ENCODE peak calls at places on chromosome 12, in five cellular contexts. O is cardiac muscle cell, Q is fibroblast of lung, T is right cardiac atrium, F is GM23248. H is an unnamed sample. For H3K9me3, the result is how much of the 10 kb centered on the place peaks cover.

GRCh38 chr12:10140001-10140400 is 10.0 kb upstream of the CLEC7A start:
- DNase-seq in O (peak), T (peak), F (peak), Q (peak), H (no peak)

GRCh38 chr12:69925291-69925690 is 100.3 kb downstream of the MYRFL start:
- DNase-seq in F (no peak), T (no peak), Q (no peak), O (no peak), H (no peak)

GRCh38 chr12:89880695-89881350 is 172.2 kb upstream of the ATP2B1 start:
- DNase-seq in T (no peak), F (no peak), Q (no peak), O (no peak), H (peak)

GRCh38 chr12:3493225-3494049 is 2.4 kb downstream of the PRMT8 start:
- DNase-seq in O (no peak), F (no peak), T (no peak), Q (no peak), H (no peak)

GRCh38 chr12:27595231-27595642 is 71.2 kb downstream of the PPFIBP1 start:
- DNase-seq in F (peak), T (no peak), Q (peak), O (peak), H (no peak)

GRCh38 chr12:111756196-111756595 is 10.5 kb upstream of the ALDH2 start:
- DNase-seq in F (no peak), T (no peak), Q (no peak), O (no peak), H (no peak)

GRCh38 chr12:95440401-95440800 is 33.6 kb upstream of the METAP2 start:
- DNase-seq in Q (peak), F (peak), O (peak), T (no peak), H (no peak)

GRCh38 chr12:13179159-13180074 is 17.1 kb upstream of the EMP1 start:
- DNase-seq in O (peak), Q (peak), F (peak), T (peak), H (peak)

GRCh38 chr12:48291511-48291910 is 59.2 kb downstream of the ZNF641 start:
- DNase-seq in Q (no peak), F (no peak), T (no peak), O (no peak), H (no peak)

GRCh38 chr12:27161458-27162228 is 79.3 kb upstream of the C12orf71 start:
- DNase-seq in Q (no peak), O (no peak), T (no peak), F (no peak), H (no peak)

GRCh38 chr12:133046698-133047097 is 9.4 kb downstream of the ZNF84 start:
- DNase-seq in F (no peak), O (no peak), T (no peak), Q (no peak), H (no peak)
- H3K9me3 ChIP-seq in F (under half), O (under half), T (under half), Q (under half), H (half or more)

DNA sequence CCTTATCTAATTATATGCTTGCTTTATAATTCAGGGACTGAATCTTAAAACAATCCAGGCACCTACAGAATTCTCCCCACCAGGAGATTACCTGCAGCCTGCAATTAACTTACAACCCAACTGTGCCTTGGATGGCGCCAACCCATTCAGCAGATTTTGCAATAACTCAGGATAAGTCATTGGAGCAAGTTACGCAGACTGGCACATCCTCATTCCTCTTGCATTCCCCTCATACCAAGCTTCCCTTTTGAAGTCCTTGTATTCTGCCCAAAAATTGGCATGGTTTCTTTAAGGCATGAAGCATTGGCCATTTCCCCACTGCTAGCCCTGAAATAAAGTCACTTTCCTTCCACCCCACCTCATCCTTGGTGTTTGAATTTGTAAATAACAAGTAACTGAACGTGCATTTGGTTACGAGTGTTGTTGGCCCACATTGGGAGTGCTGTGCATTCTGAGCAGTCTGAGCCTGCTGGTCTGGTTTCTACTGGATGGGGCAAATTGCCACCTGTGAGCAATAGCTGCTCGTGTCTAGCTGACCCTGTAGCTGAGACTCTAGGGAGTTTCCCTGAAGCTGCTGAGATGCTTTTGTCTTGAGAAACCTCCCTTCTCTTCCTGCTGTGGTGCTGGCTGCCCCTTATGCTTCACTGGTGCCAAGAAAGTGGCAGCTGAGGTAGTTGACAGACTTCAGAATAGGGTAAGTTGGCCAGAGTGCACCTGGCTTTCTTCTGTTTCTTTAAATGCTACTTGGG is 99.2 kb upstream of the SCAF11 start:
- DNase-seq in O (no peak), F (peak), Q (no peak), T (no peak), H (no peak)
- H3K9me3 ChIP-seq in O (under half), F (under half), Q (under half), T (under half), H (under half)

DNA sequence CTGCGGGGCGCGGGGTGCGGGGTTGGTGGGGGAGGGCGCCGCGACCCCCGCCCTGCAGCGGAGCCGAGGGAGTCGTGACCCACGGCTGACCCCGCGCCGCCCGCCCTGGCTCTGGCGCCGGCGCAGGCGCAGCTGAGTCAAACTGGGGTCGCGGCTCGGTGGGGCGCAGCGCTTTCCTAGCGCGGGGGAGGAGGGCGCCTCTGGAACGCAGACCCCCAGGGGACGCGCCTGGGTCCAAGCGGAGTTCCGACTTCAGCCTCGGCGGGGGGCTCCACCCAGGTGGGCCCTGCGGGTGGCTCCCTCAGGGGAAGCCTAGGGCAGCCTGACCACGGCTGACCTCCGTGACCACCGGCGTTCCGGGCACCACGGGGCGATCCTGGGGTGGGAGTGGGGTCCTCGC is 467 bp upstream of the ANHX start:
- DNase-seq in T (no peak), O (no peak), Q (no peak), F (no peak), H (no peak)
- H3K9me3 ChIP-seq in T (under half), O (under half), Q (under half), F (under half), H (under half)

GRCh38 chr12:34404377-34405285 is 382.3 kb downstream of the ALG10 start:
- DNase-seq in F (no peak), O (no peak), T (peak), Q (no peak), H (peak)

GRCh38 chr12:34405286-34406227 is 383.3 kb downstream of the ALG10 start:
- DNase-seq in F (no peak), T (peak), O (no peak), Q (no peak), H (peak)

GRCh38 chr12:34406228-34406995 is 384.1 kb downstream of the ALG10 start:
- DNase-seq in F (no peak), Q (no peak), T (no peak), O (no peak), H (peak)

GRCh38 chr12:34407813-34408212 is 385.5 kb downstream of the ALG10 start:
- DNase-seq in O (no peak), F (no peak), Q (no peak), T (no peak), H (no peak)

GRCh38 chr12:34406996-34407300 is 384.7 kb downstream of the ALG10 start:
- DNase-seq in F (no peak), O (no peak), Q (no peak), T (peak), H (no peak)
- H3K9me3 ChIP-seq in F (under half), O (under half), Q (under half), T (under half), H (under half)

GRCh38 chr12:2039034-2039433 is 13.8 kb upstream of the CACNA1C start:
- DNase-seq in Q (no peak), O (no peak), T (no peak), F (no peak), H (no peak)

GRCh38 chr12:2035421-2036080 is 17.2 kb upstream of the CACNA1C start:
- DNase-seq in Q (no peak), F (no peak), O (no peak), T (no peak), H (no peak)

GRCh38 chr12:2034633-2035420 is 18.0 kb upstream of the CACNA1C start:
- DNase-seq in Q (peak), F (peak), O (peak), T (peak), H (peak)
- H3K9me3 ChIP-seq in Q (under half), F (under half), O (under half), T (under half), H (under half)

DNA sequence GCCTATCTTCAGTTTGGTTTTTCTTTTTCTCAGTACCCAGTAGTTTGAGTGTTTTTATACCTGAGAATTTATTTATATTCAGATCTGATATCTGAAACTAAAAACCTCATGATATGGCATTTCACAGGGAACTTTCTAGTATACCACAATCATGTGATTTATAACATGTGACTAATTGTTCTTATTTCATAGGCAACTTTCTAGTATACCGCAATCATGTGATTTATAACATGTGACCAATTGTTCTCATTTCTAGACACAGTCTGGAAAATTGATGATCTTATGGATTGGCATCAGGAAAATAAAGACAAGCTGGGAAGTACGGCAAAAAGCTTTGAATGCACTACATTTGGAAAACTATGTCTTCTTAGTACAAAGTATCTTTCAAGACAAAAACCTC is 20.6 kb downstream of the ZNF268 start:
- DNase-seq in T (no peak), Q (no peak), O (no peak), F (no peak), H (no peak)
- H3K9me3 ChIP-seq in T (under half), Q (under half), O (under half), F (under half), H (half or more)

GRCh38 chr12:34305176-34305575 is 282.9 kb downstream of the ALG10 start:
- DNase-seq in Q (no peak), T (no peak), O (no peak), F (no peak), H (no peak)
- H3K9me3 ChIP-seq in Q (under half), T (under half), O (under half), F (under half), H (under half)

GRCh38 chr12:133063556-133063955 is 17.2 kb upstream of the ZNF140 start:
- DNase-seq in O (no peak), F (no peak), T (no peak), Q (no peak), H (no peak)

GRCh38 chr12:133061954-133062353 is 18.8 kb upstream of the ZNF140 start:
- DNase-seq in T (no peak), O (no peak), F (no peak), Q (no peak), H (no peak)

GRCh38 chr12:133057446-133057845 is 20.1 kb downstream of the ZNF84 start:
- DNase-seq in O (no peak), T (no peak), F (peak), Q (peak), H (no peak)

GRCh38 chr12:133058203-133059125 is 21.2 kb downstream of the ZNF84 start:
- DNase-seq in Q (peak), T (no peak), O (no peak), F (peak), H (no peak)
- H3K9me3 ChIP-seq in Q (under half), T (under half), O (under half), F (half or more), H (half or more)

DNA sequence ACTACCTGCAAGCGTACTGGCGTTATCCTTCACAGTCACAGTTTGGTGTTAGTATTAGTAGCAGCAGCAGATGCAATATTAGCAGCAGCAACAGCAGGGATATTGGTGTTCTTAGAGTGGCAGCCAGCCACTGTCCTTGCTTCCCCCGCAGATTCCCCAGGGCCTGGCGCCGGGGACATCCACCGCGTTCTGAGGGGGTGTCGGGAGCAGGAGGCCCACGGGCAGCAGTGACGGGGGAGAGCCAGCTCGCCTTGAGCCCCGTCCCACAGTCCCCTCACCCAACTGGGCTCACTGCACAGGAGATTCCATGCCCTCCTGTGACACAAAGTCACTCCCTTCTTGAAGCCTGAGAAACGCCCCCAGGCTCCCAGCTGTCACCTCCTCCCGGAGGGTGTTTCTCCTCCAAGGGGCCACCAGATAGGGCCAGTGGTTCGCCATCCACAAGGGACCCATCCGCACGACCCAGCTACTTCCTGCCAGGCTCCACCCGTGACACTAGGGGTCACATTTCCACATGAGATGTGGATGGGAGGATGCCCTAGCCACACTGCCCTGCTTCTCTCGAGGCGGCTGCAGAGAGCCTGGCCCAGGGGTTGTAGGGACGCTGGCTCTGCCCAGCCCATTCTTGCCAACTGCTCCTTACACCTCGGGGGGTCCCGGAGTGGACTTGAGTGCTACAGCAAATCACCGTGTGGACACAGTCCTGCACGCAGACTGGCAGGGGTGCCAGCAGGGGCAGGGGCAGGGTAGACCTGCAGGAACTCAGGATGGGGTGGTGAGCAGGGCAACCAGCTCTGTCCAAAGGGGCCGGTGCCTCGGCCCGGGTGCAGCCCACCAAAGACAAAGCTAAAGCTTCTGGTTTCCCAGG is 123.2 kb downstream of the PIWIL1 start:
- DNase-seq in O (no peak), F (no peak), T (no peak), Q (no peak), H (no peak)
- H3K9me3 ChIP-seq in O (under half), F (under half), T (under half), Q (under half), H (under half)

H was measured in T-helper 17 cell.